ENCODE peak calls at places on chromosomes 5 and 9, in four cellular contexts. X is activated CD8-positive, alpha-beta memory T cell treated with anti-CD3 and anti-CD28 coated beads, Interleukin-2, amount 50 U/mL, for 4 hours; I is AML-193; K is SJSA1. T is an unnamed sample.

GRCh38 chr9:112711050-112711689 is 6.7 kb downstream of the INIP start:
- DNase-seq in X (no peak), I (peak; percentile 1), K (no peak), T (peak; percentile 64)

GRCh38 chr9:35748239-35748857 is 680 bp downstream of the GBA2 start:
- DNase-seq in X (no peak), I (no peak), K (no peak), T (no peak)

GRCh38 chr5:174910245-174910737 is 185.9 kb downstream of the MSX2 start:
- DNase-seq in X (peak; percentile 34), I (peak; percentile 38), K (peak; percentile 55), T (peak; percentile 65)

GRCh38 chr5:86546050-86546449 is 71.7 kb upstream of the COX7C start:
- DNase-seq in X (no peak), I (no peak), K (no peak), T (no peak)

GRCh38 chr5:78666041-78666444 is 17.5 kb upstream of the LHFPL2 start:
- DNase-seq in X (no peak), I (no peak), K (no peak), T (no peak)

GRCh38 chr5:39424751-39425524 is at the start of gene DAB2:
- DNase-seq in X (peak; percentile 37), I (peak; percentile 81), K (peak; percentile 98), T (peak; percentile 77)

GRCh38 chr5:93990504-93991085 is 249.2 kb upstream of the POU5F2 start:
- DNase-seq in X (no peak), I (peak; percentile 48), K (no peak), T (no peak)

GRCh38 chr5:124665035-124665434 is 81.4 kb downstream of the ZNF608 start:
- DNase-seq in X (no peak), I (no peak), K (no peak), T (no peak)

T was measured in putamen.